ENCODE peak calls at places on chromosomes 7 and 10, in six cellular contexts. J is mesenchymal stem cell, F is IMR-90, B is mesendoderm, I is H9, V is H1. R is an unnamed sample.

GRCh38 chr10:117860135-117860534 is 186.6 kb downstream of the RAB11FIP2 start:
- DNase-seq in I (no peak), J (no peak), B (no peak), F (no peak), V (no peak), R (no peak)

GRCh38 chr10:117130346-117130745 is 7.7 kb downstream of the VAX1 start:
- DNase-seq in B (no peak), I (no peak), V (no peak), F (no peak), J (no peak), R (no peak)

GRCh38 chr10:133260895-133261725 is 15.6 kb downstream of the ADAM8 start:
- DNase-seq in I (no peak), B (no peak), J (peak), F (no peak), V (no peak), R (no peak)

GRCh38 chr10:126618466-126618865 is 52.0 kb downstream of the C10orf90 start:
- DNase-seq in F (no peak), B (no peak), I (no peak), V (no peak), J (peak), R (no peak)

GRCh38 chr7:22720791-22721786 is 5.9 kb upstream of the IL6 start:
- DNase-seq in V (no peak), F (no peak), I (no peak), J (no peak), B (no peak), R (no peak)

GRCh38 chr7:22989646-22990587 is 24.0 kb downstream of the HYCC1 start:
- DNase-seq in I (no peak), V (no peak), J (peak), B (no peak), F (no peak), R (no peak)

GRCh38 chr10:14200645-14201534 is 129.8 kb downstream of the FRMD4A start:
- DNase-seq in B (peak), J (no peak), F (peak), I (peak), V (peak), R (no peak)

GRCh38 chr7:94687810-94688209 is 31.9 kb upstream of the SGCE start:
- DNase-seq in I (no peak), B (peak), J (peak), F (peak), V (no peak), R (no peak)

GRCh38 chr7:94375713-94376112 is 19.0 kb upstream of the COL1A2 start:
- DNase-seq in B (peak), F (peak), J (peak), V (no peak), I (no peak), R (no peak)

GRCh38 chr10:69873141-69873540 is 71.4 kb downstream of the COL13A1 start:
- DNase-seq in F (no peak), J (no peak), I (no peak), V (no peak), B (no peak), R (no peak)

GRCh38 chr7:71145906-71146901 is 14.3 kb downstream of the GALNT17 start:
- DNase-seq in I (no peak), B (peak), V (no peak), F (no peak), J (no peak), R (no peak)

GRCh38 chr10:114557854-114558253 is 100.2 kb downstream of the ABLIM1 start:
- DNase-seq in F (no peak), J (no peak), B (no peak), I (no peak), V (no peak), R (no peak)

GRCh38 chr10:104309980-104310978 is 28.0 kb downstream of the ITPRIP start:
- DNase-seq in J (peak), B (no peak), F (peak), V (no peak), I (no peak), R (no peak)

GRCh38 chr7:100585511-100586265 is at the start of gene LRCH4:
- DNase-seq in F (no peak), I (peak), V (peak), J (no peak), B (peak), R (no peak)

GRCh38 chr10:116879817-116880216 is 30.5 kb downstream of the ENO4 start:
- DNase-seq in F (no peak), I (no peak), B (no peak), J (no peak), V (no peak), R (peak)

GRCh38 chr10:117740088-117740487 is 197.5 kb downstream of the EMX2 start:
- DNase-seq in J (no peak), B (no peak), V (no peak), I (no peak), F (no peak), R (no peak)

GRCh38 chr7:138961159-138961558 is 20.0 kb downstream of the KIAA1549 start:
- DNase-seq in B (no peak), J (no peak), F (no peak), V (no peak), I (no peak), R (no peak)

GRCh38 chr10:25758041-25758457 is 176.0 kb upstream of the MYO3A start:
- DNase-seq in B (peak), F (no peak), J (no peak), I (peak), V (no peak), R (peak)

GRCh38 chr7:38673795-38674194 is 42.6 kb upstream of the AMPH start:
- DNase-seq in V (no peak), J (peak), F (peak), I (no peak), B (no peak), R (no peak)

GRCh38 chr10:46223626-46224413 is 63.0 kb upstream of the ANTXRL start:
- DNase-seq in I (no peak), J (no peak), V (no peak), B (no peak), F (no peak), R (no peak)

GRCh38 chr10:26479766-26480492 is 41.8 kb downstream of the APBB1IP start:
- DNase-seq in J (no peak), I (no peak), F (no peak), B (no peak), V (no peak), R (no peak)

GRCh38 chr7:93043393-93043985 is 74.3 kb downstream of the SAMD9 start:
- DNase-seq in I (peak), J (peak), F (peak), B (peak), V (peak), R (peak)

GRCh38 chr7:99409192-99409572 is 413 bp downstream of the BUD31 start:
- DNase-seq in I (no peak), J (no peak), F (no peak), V (no peak), B (peak), R (no peak)
- H2BK5ac ChIP-seq in I (no peak), J (peak), F (peak), V (peak), B (no peak), R (peak)

GRCh38 chr10:35006836-35007235 is 83.3 kb downstream of the CUL2 start:
- DNase-seq in V (no peak), I (no peak), J (peak), F (peak), B (no peak), R (no peak)
- H3K27ac ChIP-seq in V (no peak), I (no peak), J (no peak), F (peak), B (no peak), R (no peak)

GRCh38 chr7:142992427-142992826 is 30.3 kb upstream of the KEL start:
- DNase-seq in J (no peak), B (no peak), F (no peak), I (no peak), V (no peak), R (no peak)
- H2BK15ac ChIP-seq in J (no peak), B (no peak), F (no peak), I (no peak), V (no peak), R (no peak)

DNA sequence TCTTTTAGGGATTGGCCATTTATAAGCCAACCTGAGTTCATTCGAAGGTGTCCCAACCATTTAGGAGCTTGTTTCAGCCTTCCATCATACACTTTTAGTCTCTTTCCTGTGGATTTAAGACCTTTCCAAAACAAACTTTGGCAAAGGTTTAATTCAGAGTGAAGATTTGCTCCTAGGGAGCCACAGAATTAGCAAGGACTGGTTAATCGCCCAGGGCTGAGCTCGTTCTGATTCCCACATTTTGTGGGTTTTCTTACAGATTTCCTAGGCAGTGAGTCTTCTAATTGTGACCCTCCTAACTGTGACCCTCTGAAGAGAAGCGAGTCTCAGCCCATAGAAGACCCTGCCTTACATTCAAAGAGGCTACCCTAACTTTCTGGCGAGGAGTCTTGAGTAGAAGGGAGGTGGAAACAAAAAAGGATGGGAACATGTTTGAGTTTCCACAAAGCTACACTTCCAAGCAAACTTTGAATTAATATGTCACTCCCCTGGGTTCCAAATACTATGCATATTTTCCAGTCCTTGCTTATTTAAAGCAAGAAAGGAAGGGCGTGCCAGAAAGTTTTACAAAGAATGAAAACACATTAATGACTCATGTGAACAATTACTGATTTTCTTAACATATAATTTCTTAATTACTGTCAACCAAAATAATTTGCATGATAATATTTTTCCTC is 118.3 kb downstream of the ARID5B start:
- DNase-seq in J (no peak), F (no peak), V (no peak), I (no peak), B (no peak), R (no peak)
- H2BK5ac ChIP-seq in J (no peak), F (peak), V (no peak), I (no peak), B (no peak), R (no peak)

GRCh38 chr7:36726806-36727503 is 2.7 kb upstream of the AOAH start:
- DNase-seq in F (no peak), V (no peak), J (no peak), I (no peak), B (no peak), R (no peak)

GRCh38 chr7:36719233-36719632 is 5.1 kb downstream of the AOAH start:
- DNase-seq in V (no peak), B (no peak), F (no peak), I (no peak), J (no peak), R (no peak)

GRCh38 chr7:36726311-36726710 is 2.0 kb upstream of the AOAH start:
- DNase-seq in B (no peak), F (no peak), J (no peak), I (no peak), V (no peak), R (no peak)

GRCh38 chr7:36728143-36728542 is 3.8 kb upstream of the AOAH start:
- DNase-seq in J (no peak), I (no peak), B (no peak), V (no peak), F (no peak), R (no peak)

DNA sequence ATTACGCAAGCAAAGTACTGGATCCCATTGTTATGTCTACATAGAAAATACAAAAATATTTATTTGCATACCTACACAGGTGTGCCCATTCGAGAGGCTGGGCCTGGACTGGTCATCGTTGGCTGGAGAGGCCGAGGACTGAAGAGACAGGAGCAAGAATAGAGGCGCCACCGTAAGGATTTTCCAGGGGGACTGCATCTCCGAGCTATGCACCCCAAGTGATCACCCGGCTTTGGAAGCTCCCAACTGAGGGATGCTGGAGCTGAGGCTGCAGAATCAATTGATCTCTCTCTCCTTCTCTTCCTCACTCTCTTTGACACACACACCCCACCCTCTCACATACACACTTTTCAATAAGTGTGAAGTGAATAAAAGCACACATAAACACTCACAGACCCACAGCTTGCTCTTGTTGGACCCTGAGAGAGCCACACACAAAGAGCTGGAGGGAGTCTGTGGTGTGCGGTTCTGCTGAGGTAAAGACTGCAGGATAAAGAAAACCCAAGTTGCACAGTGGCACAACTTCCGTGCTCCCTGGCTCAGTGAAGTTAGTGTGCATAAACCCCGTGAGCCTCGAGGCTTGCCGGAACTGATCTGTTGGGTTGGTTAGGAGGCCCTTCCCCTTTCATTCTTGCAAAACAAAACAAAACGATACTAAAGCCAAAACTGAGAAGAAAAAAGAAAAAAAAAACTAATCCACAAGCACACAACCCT is at the start of gene AOAH:
- DNase-seq in B (no peak), J (no peak), V (no peak), F (no peak), I (no peak), R (no peak)
- H3K27ac ChIP-seq in B (no peak), J (no peak), V (no peak), F (no peak), I (no peak), R (no peak)

GRCh38 chr10:112873541-112873940 is 76.5 kb upstream of the TCF7L2 start:
- DNase-seq in I (no peak), V (no peak), B (no peak), F (no peak), J (no peak), R (no peak)

GRCh38 chr10:112872728-112873127 is 77.3 kb upstream of the TCF7L2 start:
- DNase-seq in F (no peak), V (no peak), J (no peak), I (no peak), B (peak), R (no peak)

GRCh38 chr10:112874982-112875381 is 75.1 kb upstream of the TCF7L2 start:
- DNase-seq in F (no peak), J (no peak), B (no peak), V (no peak), I (no peak), R (no peak)

GRCh38 chr10:112871021-112871420 is 79.0 kb upstream of the TCF7L2 start:
- DNase-seq in F (no peak), J (no peak), I (no peak), B (no peak), V (no peak), R (no peak)

GRCh38 chr10:112875474-112876267 is 74.4 kb upstream of the TCF7L2 start:
- DNase-seq in I (no peak), J (peak), F (peak), B (no peak), V (no peak), R (no peak)
- H2BK15ac ChIP-seq in I (no peak), J (no peak), F (no peak), B (no peak), V (no peak), R (no peak)

DNA sequence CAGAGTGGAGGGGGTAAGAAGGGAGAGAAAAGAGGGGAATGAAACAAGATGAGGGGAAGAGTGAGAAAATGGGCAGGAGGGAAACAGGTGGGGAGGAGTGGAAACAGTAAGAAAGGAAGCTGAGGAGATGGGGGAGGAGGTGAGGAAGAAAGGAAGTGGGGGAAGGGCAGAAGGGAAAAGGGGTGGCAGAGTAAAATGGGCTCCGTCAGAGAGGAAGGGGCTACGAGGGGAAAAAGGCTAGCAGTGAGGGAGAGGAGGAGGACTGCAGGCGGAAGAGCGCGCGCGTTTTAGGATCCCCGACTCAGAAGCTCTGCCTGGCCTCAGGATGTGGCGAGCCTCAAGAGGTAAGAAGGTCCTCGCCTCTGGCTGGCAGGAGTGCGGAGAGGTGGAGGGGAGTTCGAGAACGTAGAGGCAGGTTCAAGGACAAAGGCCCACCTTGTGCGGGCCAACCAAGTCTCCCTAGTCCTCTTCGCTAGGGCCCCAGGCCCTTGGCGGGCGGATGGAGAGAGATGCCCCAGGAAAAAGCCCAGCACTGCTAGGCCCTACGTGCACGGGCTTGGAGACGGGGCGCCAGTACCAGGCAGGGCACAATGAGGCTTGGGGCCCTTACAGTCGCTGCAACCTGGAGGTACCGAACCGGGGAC is 5.8 kb upstream of the NKX2-3 start:
- DNase-seq in B (no peak), J (no peak), F (no peak), I (no peak), V (no peak), R (no peak)
- H2BK5ac ChIP-seq in B (no peak), J (no peak), F (no peak), I (no peak), V (peak), R (no peak)

DNA sequence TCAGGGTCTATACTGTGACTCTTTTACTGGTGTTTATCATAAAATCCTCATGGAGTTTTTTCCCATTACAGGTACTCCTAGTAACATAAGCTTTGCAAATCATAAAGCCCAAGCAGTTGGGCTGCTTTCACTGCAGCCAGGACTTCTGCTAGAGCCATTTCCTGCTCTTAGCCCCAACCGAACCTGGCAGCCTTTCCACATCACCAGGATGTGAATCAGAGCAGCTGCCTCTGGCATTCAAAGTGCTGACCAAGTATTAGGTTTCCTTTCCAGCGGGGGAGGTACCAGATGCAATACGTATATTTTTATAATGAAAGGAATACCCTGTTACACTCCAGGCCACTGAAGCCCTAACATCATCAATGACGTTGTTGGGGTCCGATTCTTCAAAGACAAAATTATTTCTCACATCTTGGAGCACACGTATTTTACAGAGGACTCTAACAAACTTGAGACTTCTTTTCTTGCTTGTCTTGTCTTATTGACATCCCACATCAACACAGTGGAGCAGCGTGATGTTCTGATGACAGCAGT is 3.6 kb upstream of the HTR5A start:
- DNase-seq in I (peak), V (no peak), J (no peak), B (peak), F (peak), R (no peak)
- H3K27ac ChIP-seq in I (no peak), V (no peak), J (no peak), B (no peak), F (no peak), R (no peak)

GRCh38 chr10:2870654-2871053 is 196.7 kb upstream of the PFKP start:
- DNase-seq in J (no peak), I (no peak), F (no peak), B (no peak), V (no peak), R (no peak)

GRCh38 chr10:2867788-2868299 is 199.5 kb upstream of the PFKP start:
- DNase-seq in B (no peak), I (no peak), V (no peak), J (no peak), F (no peak), R (no peak)

GRCh38 chr10:2873769-2874168 is 193.6 kb upstream of the PFKP start:
- DNase-seq in F (no peak), J (no peak), B (no peak), V (no peak), I (no peak), R (no peak)

GRCh38 chr10:2874963-2875362 is 192.4 kb upstream of the PFKP start:
- DNase-seq in F (no peak), J (no peak), V (no peak), I (no peak), B (no peak), R (no peak)

GRCh38 chr10:2871673-2872219 is 195.6 kb upstream of the PFKP start:
- DNase-seq in J (no peak), V (no peak), I (no peak), B (no peak), F (no peak), R (no peak)
- H2BK15ac ChIP-seq in J (no peak), V (peak), I (no peak), B (no peak), F (no peak), R (no peak)